ENCODE peak calls at places on chromosomes 1 and 21, in nine cellular contexts. One of them, this sample, is unnamed.

GRCh38 chr1:244757091-244757939 is 78.1 kb upstream of the COX20 start:
- DNase-seq in GM23338: no peak
- DNase-seq in Panc1: no peak
- DNase-seq in HepG2: no peak
- DNase-seq in stomach: peak; percentile 40
- DNase-seq in breast epithelium: no peak
- DNase-seq in esophagus muscularis mucosa: no peak
- DNase-seq in upper lobe of left lung: peak; percentile 74
- DNase-seq in endothelial cell of umbilical vein: peak; percentile 8
- DNase-seq in this sample: no peak

GRCh38 chr1:218371927-218372672 is 27.0 kb downstream of the TGFB2 start:
- DNase-seq in GM23338: no peak
- DNase-seq in Panc1: no peak
- DNase-seq in HepG2: peak; percentile 82
- DNase-seq in stomach: no peak
- DNase-seq in breast epithelium: no peak
- DNase-seq in esophagus muscularis mucosa: no peak
- DNase-seq in upper lobe of left lung: no peak
- DNase-seq in endothelial cell of umbilical vein: peak; percentile 75
- DNase-seq in this sample: no peak

GRCh38 chr1:234956821-234957329 is 171.8 kb downstream of the TOMM20 start:
- DNase-seq in GM23338: peak; percentile 60
- DNase-seq in Panc1: no peak
- DNase-seq in HepG2: peak; percentile 80
- DNase-seq in stomach: no peak
- DNase-seq in breast epithelium: no peak
- DNase-seq in esophagus muscularis mucosa: no peak
- DNase-seq in upper lobe of left lung: no peak
- DNase-seq in endothelial cell of umbilical vein: no peak
- DNase-seq in this sample: peak; percentile 57

GRCh38 chr1:9700340-9700739 is 48.8 kb downstream of the PIK3CD start:
- DNase-seq in GM23338: no peak
- DNase-seq in Panc1: peak; percentile 73
- DNase-seq in HepG2: no peak
- DNase-seq in stomach: no peak
- DNase-seq in breast epithelium: no peak
- DNase-seq in esophagus muscularis mucosa: no peak
- DNase-seq in upper lobe of left lung: no peak
- DNase-seq in endothelial cell of umbilical vein: no peak
- DNase-seq in this sample: no peak

GRCh38 chr1:118335372-118335771 is 150.3 kb upstream of the SPAG17 start:
- DNase-seq in GM23338: no peak
- DNase-seq in Panc1: no peak
- DNase-seq in HepG2: no peak
- DNase-seq in stomach: no peak
- DNase-seq in breast epithelium: no peak
- DNase-seq in esophagus muscularis mucosa: no peak
- DNase-seq in upper lobe of left lung: no peak
- DNase-seq in endothelial cell of umbilical vein: no peak
- DNase-seq in this sample: no peak

GRCh38 chr1:215807218-215807617 is 240.1 kb downstream of the KCTD3 start:
- DNase-seq in GM23338: no peak
- DNase-seq in Panc1: no peak
- DNase-seq in HepG2: no peak
- DNase-seq in stomach: no peak
- DNase-seq in breast epithelium: no peak
- DNase-seq in esophagus muscularis mucosa: no peak
- DNase-seq in upper lobe of left lung: no peak
- DNase-seq in endothelial cell of umbilical vein: no peak
- DNase-seq in this sample: no peak

GRCh38 chr1:22121421-22121911 is 21.4 kb downstream of the WNT4 start:
- DNase-seq in GM23338: peak; percentile 50
- DNase-seq in Panc1: no peak
- DNase-seq in HepG2: no peak
- DNase-seq in stomach: no peak
- DNase-seq in breast epithelium: no peak
- DNase-seq in esophagus muscularis mucosa: no peak
- DNase-seq in upper lobe of left lung: peak; percentile 72
- DNase-seq in endothelial cell of umbilical vein: no peak
- DNase-seq in this sample: no peak

GRCh38 chr1:213829806-213830205 is 158.0 kb upstream of the PROX1 start:
- DNase-seq in GM23338: no peak
- DNase-seq in Panc1: no peak
- DNase-seq in HepG2: no peak
- DNase-seq in stomach: no peak
- DNase-seq in breast epithelium: no peak
- DNase-seq in esophagus muscularis mucosa: peak; percentile 75
- DNase-seq in upper lobe of left lung: no peak
- DNase-seq in endothelial cell of umbilical vein: no peak
- DNase-seq in this sample: no peak

GRCh38 chr1:202286622-202287097 is 55.1 kb downstream of the UBE2T start:
- DNase-seq in GM23338: no peak
- DNase-seq in Panc1: no peak
- DNase-seq in HepG2: peak; percentile 59
- DNase-seq in stomach: no peak
- DNase-seq in breast epithelium: no peak
- DNase-seq in esophagus muscularis mucosa: no peak
- DNase-seq in upper lobe of left lung: no peak
- DNase-seq in endothelial cell of umbilical vein: peak; percentile 60
- DNase-seq in this sample: no peak

GRCh38 chr1:44628962-44629756 is 45.1 kb downstream of the TMEM53 start:
- DNase-seq in GM23338: no peak
- DNase-seq in Panc1: peak; percentile 89
- DNase-seq in HepG2: no peak
- DNase-seq in stomach: no peak
- DNase-seq in breast epithelium: no peak
- DNase-seq in esophagus muscularis mucosa: no peak
- DNase-seq in upper lobe of left lung: no peak
- DNase-seq in endothelial cell of umbilical vein: no peak
- DNase-seq in this sample: no peak

GRCh38 chr1:193259619-193260018 is 73.2 kb upstream of the B3GALT2 start:
- DNase-seq in GM23338: no peak
- DNase-seq in Panc1: no peak
- DNase-seq in HepG2: no peak
- DNase-seq in stomach: no peak
- DNase-seq in breast epithelium: no peak
- DNase-seq in esophagus muscularis mucosa: no peak
- DNase-seq in upper lobe of left lung: no peak
- DNase-seq in endothelial cell of umbilical vein: no peak
- DNase-seq in this sample: no peak

GRCh38 chr1:11237364-11237755 is 25.0 kb downstream of the MTOR start:
- DNase-seq in GM23338: no peak
- DNase-seq in Panc1: no peak
- DNase-seq in HepG2: no peak
- DNase-seq in stomach: no peak
- DNase-seq in breast epithelium: no peak
- DNase-seq in esophagus muscularis mucosa: no peak
- DNase-seq in upper lobe of left lung: no peak
- DNase-seq in endothelial cell of umbilical vein: no peak
- DNase-seq in this sample: no peak

GRCh38 chr1:236524892-236525179 is 1.1 kb downstream of the LGALS8 start:
- DNase-seq in GM23338: no peak
- DNase-seq in Panc1: no peak
- DNase-seq in HepG2: no peak
- DNase-seq in stomach: no peak
- DNase-seq in breast epithelium: no peak
- DNase-seq in esophagus muscularis mucosa: no peak
- DNase-seq in upper lobe of left lung: no peak
- DNase-seq in endothelial cell of umbilical vein: no peak
- DNase-seq in this sample: no peak

GRCh38 chr1:115377411-115377810 is 39.4 kb upstream of the NGF start:
- DNase-seq in GM23338: no peak
- DNase-seq in Panc1: no peak
- DNase-seq in HepG2: no peak
- DNase-seq in stomach: no peak
- DNase-seq in breast epithelium: no peak
- DNase-seq in esophagus muscularis mucosa: no peak
- DNase-seq in upper lobe of left lung: no peak
- DNase-seq in endothelial cell of umbilical vein: no peak
- DNase-seq in this sample: no peak

GRCh38 chr1:87130437-87130836 is 198.2 kb upstream of the LMO4 start:
- DNase-seq in GM23338: no peak
- DNase-seq in Panc1: no peak
- DNase-seq in HepG2: no peak
- DNase-seq in stomach: no peak
- DNase-seq in breast epithelium: no peak
- DNase-seq in esophagus muscularis mucosa: no peak
- DNase-seq in upper lobe of left lung: no peak
- DNase-seq in endothelial cell of umbilical vein: no peak
- DNase-seq in this sample: no peak
- H3K4me3 ChIP-seq in GM23338: no peak overlapping the region
- H3K4me3 ChIP-seq in Panc1: no peak overlapping the region
- H3K4me3 ChIP-seq in HepG2: no peak overlapping the region
- H3K4me3 ChIP-seq in stomach: no peak overlapping the region
- H3K4me3 ChIP-seq in breast epithelium: no peak overlapping the region
- H3K4me3 ChIP-seq in esophagus muscularis mucosa: peak overlapping the region; percentile 9
- H3K4me3 ChIP-seq in upper lobe of left lung: no peak overlapping the region
- H3K4me3 ChIP-seq in endothelial cell of umbilical vein: no peak overlapping the region
- H3K4me3 ChIP-seq in this sample: no peak overlapping the region

DNA sequence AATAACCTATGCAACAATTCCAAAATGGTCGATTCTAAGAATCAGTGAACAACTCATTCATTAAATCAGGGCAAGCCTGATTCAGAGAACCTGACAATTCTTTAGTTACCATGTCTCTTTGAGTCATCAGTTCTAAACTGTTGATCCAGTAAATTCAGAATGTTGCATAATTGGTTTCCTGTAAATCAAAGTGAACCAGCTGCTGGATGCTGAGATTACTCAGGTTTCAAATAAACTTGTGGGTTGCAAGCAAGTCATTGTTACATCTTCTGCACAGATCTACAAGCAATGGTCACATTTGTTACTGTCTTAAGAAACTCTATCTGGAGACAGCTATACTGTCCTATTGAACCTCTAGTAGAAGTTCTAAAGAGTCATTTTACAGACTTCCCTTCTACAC is 16.5 kb downstream of the PLA2G2D start:
- DNase-seq in GM23338: no peak
- DNase-seq in Panc1: no peak
- DNase-seq in HepG2: no peak
- DNase-seq in stomach: no peak
- DNase-seq in breast epithelium: no peak
- DNase-seq in esophagus muscularis mucosa: no peak
- DNase-seq in upper lobe of left lung: no peak
- DNase-seq in endothelial cell of umbilical vein: no peak
- DNase-seq in this sample: no peak
- TF ChIP-seq POLR2AphosphoS5 in GM23338: no peak
- TF ChIP-seq POLR2AphosphoS5 in Panc1: no peak
- TF ChIP-seq POLR2AphosphoS5 in HepG2: no peak
- TF ChIP-seq POLR2AphosphoS5 in stomach: no peak
- TF ChIP-seq POLR2AphosphoS5 in breast epithelium: no peak
- TF ChIP-seq POLR2AphosphoS5 in esophagus muscularis mucosa: no peak
- TF ChIP-seq POLR2AphosphoS5 in upper lobe of left lung: no peak
- TF ChIP-seq POLR2AphosphoS5 in endothelial cell of umbilical vein: no peak
- TF ChIP-seq POLR2AphosphoS5 in this sample: no peak

GRCh38 chr1:145958734-145959133 is 917 bp upstream of the LIX1L start:
- DNase-seq in GM23338: no peak
- DNase-seq in Panc1: no peak
- DNase-seq in HepG2: no peak
- DNase-seq in stomach: no peak
- DNase-seq in breast epithelium: no peak
- DNase-seq in esophagus muscularis mucosa: no peak
- DNase-seq in upper lobe of left lung: no peak
- DNase-seq in endothelial cell of umbilical vein: no peak
- DNase-seq in this sample: no peak
- H3K4me3 ChIP-seq in GM23338: peak overlapping the region; percentile 72
- H3K4me3 ChIP-seq in Panc1: no peak overlapping the region
- H3K4me3 ChIP-seq in HepG2: no peak overlapping the region
- H3K4me3 ChIP-seq in stomach: no peak overlapping the region
- H3K4me3 ChIP-seq in breast epithelium: no peak overlapping the region
- H3K4me3 ChIP-seq in esophagus muscularis mucosa: no peak overlapping the region
- H3K4me3 ChIP-seq in upper lobe of left lung: no peak overlapping the region
- H3K4me3 ChIP-seq in endothelial cell of umbilical vein: no peak overlapping the region
- H3K4me3 ChIP-seq in this sample: no peak overlapping the region

DNA sequence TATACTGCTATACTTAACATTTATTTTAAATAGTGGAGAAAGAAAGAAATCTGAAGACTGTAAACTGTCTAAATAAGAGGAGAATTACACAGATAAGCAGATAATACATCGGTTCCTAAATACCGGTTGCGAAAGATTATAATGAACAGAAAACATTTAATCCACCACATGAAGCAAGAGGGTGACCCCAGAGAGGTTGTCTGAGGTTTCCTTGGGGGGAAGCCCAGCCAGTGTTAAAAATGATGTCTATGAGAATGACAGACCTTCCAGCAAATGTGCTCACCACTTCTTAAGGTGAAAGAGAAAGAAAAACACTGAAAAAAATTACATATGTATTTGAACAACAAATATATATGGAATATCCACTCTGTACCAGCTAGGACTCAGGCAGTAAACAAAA is 356.3 kb upstream of the KAZN start:
- DNase-seq in GM23338: no peak
- DNase-seq in Panc1: no peak
- DNase-seq in HepG2: no peak
- DNase-seq in stomach: no peak
- DNase-seq in breast epithelium: no peak
- DNase-seq in esophagus muscularis mucosa: no peak
- DNase-seq in upper lobe of left lung: no peak
- DNase-seq in endothelial cell of umbilical vein: no peak
- DNase-seq in this sample: no peak
- TF ChIP-seq POLR2AphosphoS5 in GM23338: no peak
- TF ChIP-seq POLR2AphosphoS5 in Panc1: no peak
- TF ChIP-seq POLR2AphosphoS5 in HepG2: no peak
- TF ChIP-seq POLR2AphosphoS5 in stomach: no peak
- TF ChIP-seq POLR2AphosphoS5 in breast epithelium: no peak
- TF ChIP-seq POLR2AphosphoS5 in esophagus muscularis mucosa: no peak
- TF ChIP-seq POLR2AphosphoS5 in upper lobe of left lung: no peak
- TF ChIP-seq POLR2AphosphoS5 in endothelial cell of umbilical vein: no peak
- TF ChIP-seq POLR2AphosphoS5 in this sample: no peak

GRCh38 chr1:7313081-7313546 is 458.0 kb upstream of the VAMP3 start:
- DNase-seq in GM23338: no peak
- DNase-seq in Panc1: no peak
- DNase-seq in HepG2: no peak
- DNase-seq in stomach: no peak
- DNase-seq in breast epithelium: no peak
- DNase-seq in esophagus muscularis mucosa: peak; percentile 39
- DNase-seq in upper lobe of left lung: no peak
- DNase-seq in endothelial cell of umbilical vein: no peak
- DNase-seq in this sample: no peak
- H3K4me3 ChIP-seq in GM23338: no peak overlapping the region
- H3K4me3 ChIP-seq in Panc1: no peak overlapping the region
- H3K4me3 ChIP-seq in HepG2: no peak overlapping the region
- H3K4me3 ChIP-seq in stomach: no peak overlapping the region
- H3K4me3 ChIP-seq in breast epithelium: no peak overlapping the region
- H3K4me3 ChIP-seq in esophagus muscularis mucosa: no peak overlapping the region
- H3K4me3 ChIP-seq in upper lobe of left lung: no peak overlapping the region
- H3K4me3 ChIP-seq in endothelial cell of umbilical vein: no peak overlapping the region
- H3K4me3 ChIP-seq in this sample: no peak overlapping the region

GRCh38 chr21:45704311-45705108 is 61.0 kb downstream of the PCBP3 start:
- DNase-seq in GM23338: no peak
- DNase-seq in Panc1: no peak
- DNase-seq in HepG2: no peak
- DNase-seq in stomach: no peak
- DNase-seq in breast epithelium: no peak
- DNase-seq in esophagus muscularis mucosa: no peak
- DNase-seq in upper lobe of left lung: peak; percentile 46
- DNase-seq in endothelial cell of umbilical vein: no peak
- DNase-seq in this sample: no peak
- TF ChIP-seq POLR2AphosphoS5 in GM23338: no peak
- TF ChIP-seq POLR2AphosphoS5 in Panc1: no peak
- TF ChIP-seq POLR2AphosphoS5 in HepG2: no peak
- TF ChIP-seq POLR2AphosphoS5 in stomach: no peak
- TF ChIP-seq POLR2AphosphoS5 in breast epithelium: no peak
- TF ChIP-seq POLR2AphosphoS5 in esophagus muscularis mucosa: no peak
- TF ChIP-seq POLR2AphosphoS5 in upper lobe of left lung: no peak
- TF ChIP-seq POLR2AphosphoS5 in endothelial cell of umbilical vein: no peak
- TF ChIP-seq POLR2AphosphoS5 in this sample: no peak

GRCh38 chr1:71364236-71364635 is 283.4 kb upstream of the ZRANB2 start:
- DNase-seq in GM23338: no peak
- DNase-seq in Panc1: no peak
- DNase-seq in HepG2: no peak
- DNase-seq in stomach: no peak
- DNase-seq in breast epithelium: no peak
- DNase-seq in esophagus muscularis mucosa: no peak
- DNase-seq in upper lobe of left lung: no peak
- DNase-seq in endothelial cell of umbilical vein: peak; percentile 6
- DNase-seq in this sample: no peak

GRCh38 chr1:71365451-71365850 is 284.6 kb upstream of the ZRANB2 start:
- DNase-seq in GM23338: no peak
- DNase-seq in Panc1: no peak
- DNase-seq in HepG2: no peak
- DNase-seq in stomach: no peak
- DNase-seq in breast epithelium: no peak
- DNase-seq in esophagus muscularis mucosa: no peak
- DNase-seq in upper lobe of left lung: no peak
- DNase-seq in endothelial cell of umbilical vein: no peak
- DNase-seq in this sample: no peak
- H3K4me3 ChIP-seq in GM23338: no peak overlapping the region
- H3K4me3 ChIP-seq in Panc1: no peak overlapping the region
- H3K4me3 ChIP-seq in HepG2: no peak overlapping the region
- H3K4me3 ChIP-seq in stomach: peak overlapping the region; percentile 34
- H3K4me3 ChIP-seq in breast epithelium: peak overlapping the region; percentile 20
- H3K4me3 ChIP-seq in esophagus muscularis mucosa: peak overlapping the region; percentile 25
- H3K4me3 ChIP-seq in upper lobe of left lung: peak overlapping the region; percentile 14
- H3K4me3 ChIP-seq in endothelial cell of umbilical vein: no peak overlapping the region
- H3K4me3 ChIP-seq in this sample: peak overlapping the region; percentile 15

This sample was measured in suprapubic skin.